ENCODE peak calls at places on chromosomes 1 and 21, in seven cellular contexts. O is H1, M is HEK293T, X is WTC11, K is K562, S is HepG2, C is GM12878. B is an unnamed sample.

GRCh38 chr1:150235436-150235851 is 468 bp downstream of the ANP32E start:
- DNase-seq in K (peak), X (no peak), C (no peak), M (no peak), S (no peak), O (no peak), B (no peak)

GRCh38 chr1:10644307-10645128 is 151.9 kb downstream of the CASZ1 start:
- DNase-seq in X (no peak), M (no peak), O (no peak), S (no peak), K (peak), C (no peak), B (no peak)

GRCh38 chr1:25622526-25622925 is 5.9 kb downstream of the MAN1C1 start:
- DNase-seq in X (no peak), M (no peak), S (no peak), C (no peak), K (no peak), O (no peak), B (no peak)

GRCh38 chr1:8027748-8028631 is 1.9 kb upstream of the ERRFI1 start:
- DNase-seq in C (no peak), K (no peak), M (no peak), S (peak), X (no peak), O (no peak), B (no peak)

GRCh38 chr1:180566048-180566447 is 7.3 kb downstream of the OVAAL start:
- DNase-seq in S (no peak), O (no peak), M (no peak), K (no peak), X (no peak), C (no peak), B (no peak)

GRCh38 chr1:197327776-197328364 is 59.8 kb downstream of the CRB1 start:
- DNase-seq in K (no peak), C (no peak), S (no peak), O (no peak), X (no peak), M (no peak), B (no peak)

GRCh38 chr1:226404063-226404903 is 3.6 kb downstream of the PARP1 start:
- DNase-seq in X (no peak), K (no peak), C (no peak), S (peak), O (no peak), M (no peak), B (no peak)

GRCh38 chr1:182368903-182369302 is 22.7 kb downstream of the GLUL start:
- DNase-seq in C (no peak), O (no peak), S (no peak), X (no peak), M (no peak), K (no peak), B (no peak)

GRCh38 chr1:30522031-30523004 is 201.1 kb downstream of the MATN1 start:
- DNase-seq in M (no peak), S (no peak), O (no peak), C (no peak), K (no peak), X (no peak), B (no peak)

GRCh38 chr1:24659993-24660665 is 17.0 kb downstream of the SRRM1 start:
- DNase-seq in K (no peak), O (no peak), S (no peak), C (no peak), X (no peak), M (no peak), B (no peak)

GRCh38 chr1:166063701-166064100 is 103.1 kb downstream of the FAM78B start:
- DNase-seq in X (no peak), K (no peak), S (no peak), C (no peak), M (no peak), O (no peak), B (no peak)

GRCh38 chr1:221777434-221778072 is 35.7 kb upstream of the DUSP10 start:
- DNase-seq in S (no peak), K (no peak), X (no peak), M (no peak), C (peak), O (no peak), B (no peak)

GRCh38 chr1:233490488-233490887 is 123.4 kb upstream of the KCNK1 start:
- DNase-seq in X (no peak), S (no peak), M (no peak), C (no peak), K (no peak), O (no peak), B (no peak)

GRCh38 chr1:203628185-203628996 is 1.8 kb downstream of the ATP2B4 start:
- DNase-seq in K (no peak), O (peak), C (no peak), S (no peak), M (peak), X (peak), B (no peak)

GRCh38 chr1:155038602-155039307 is 5.1 kb downstream of the DCST1 start:
- DNase-seq in S (no peak), C (no peak), X (no peak), O (no peak), K (no peak), M (no peak), B (no peak)

GRCh38 chr1:173661271-173661670 is 8.4 kb downstream of the ANKRD45 start:
- DNase-seq in C (no peak), S (no peak), X (no peak), K (no peak), O (no peak), M (no peak), B (no peak)

GRCh38 chr1:110587906-110588305 is 18.3 kb downstream of the KCNA2 start:
- DNase-seq in S (no peak), K (no peak), M (no peak), O (no peak), C (no peak), X (no peak), B (no peak)

GRCh38 chr1:246587606-246588005 is 21.4 kb downstream of the CNST start:
- DNase-seq in K (no peak), X (no peak), S (peak), M (no peak), C (no peak), O (no peak), B (no peak)

GRCh38 chr1:4974981-4975685 is 320.7 kb downstream of the AJAP1 start:
- DNase-seq in X (no peak), K (no peak), O (no peak), C (no peak), M (no peak), S (no peak), B (no peak)

GRCh38 chr1:4972761-4973320 is 318.4 kb downstream of the AJAP1 start:
- DNase-seq in K (no peak), S (no peak), C (no peak), M (no peak), O (no peak), X (no peak), B (no peak)

GRCh38 chr1:4971666-4972065 is 317.3 kb downstream of the AJAP1 start:
- DNase-seq in M (no peak), K (no peak), O (no peak), X (no peak), C (no peak), S (no peak), B (no peak)

GRCh38 chr1:4975856-4976255 is 321.4 kb downstream of the AJAP1 start:
- DNase-seq in X (no peak), M (no peak), S (no peak), K (no peak), O (no peak), C (no peak), B (no peak)

GRCh38 chr1:4973341-4973740 is 318.9 kb downstream of the AJAP1 start:
- DNase-seq in S (no peak), C (no peak), X (no peak), M (no peak), K (no peak), O (no peak), B (no peak)
- TF ChIP-seq SP1 in S (no peak), C (no peak), X (no peak), M (no peak), K (no peak), O (no peak), B (no peak)

DNA sequence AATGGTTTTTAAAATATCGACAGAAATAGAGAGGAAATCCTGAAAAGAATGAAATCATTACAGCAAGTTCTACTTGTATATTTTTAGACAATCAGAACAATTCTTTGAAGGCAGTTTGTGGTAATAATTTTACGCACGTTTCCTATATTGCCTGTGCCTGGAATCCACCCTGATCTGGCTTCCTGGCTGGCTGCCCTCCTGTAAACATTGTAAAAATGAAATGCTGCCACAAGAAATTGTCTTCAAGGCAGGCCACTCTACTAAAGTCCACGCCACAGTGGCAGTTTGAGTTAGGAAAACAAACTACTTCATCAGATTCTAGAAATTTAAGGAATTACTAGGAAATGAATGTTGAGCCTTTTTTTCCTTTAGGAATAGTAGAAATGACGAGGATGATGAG is 454.5 kb upstream of the NR5A2 start:
- DNase-seq in K (no peak), X (no peak), S (no peak), M (no peak), C (no peak), O (no peak), B (no peak)
- TF ChIP-seq SP1 in K (no peak), X (no peak), S (no peak), M (no peak), C (no peak), O (no peak), B (no peak)

GRCh38 chr1:156626079-156626438 is 6.8 kb downstream of the HAPLN2 start:
- DNase-seq in K (no peak), X (no peak), M (no peak), S (no peak), O (no peak), C (no peak), B (no peak)
- TF ChIP-seq SP1 in K (no peak), X (no peak), M (no peak), S (no peak), O (no peak), C (no peak), B (no peak)

DNA sequence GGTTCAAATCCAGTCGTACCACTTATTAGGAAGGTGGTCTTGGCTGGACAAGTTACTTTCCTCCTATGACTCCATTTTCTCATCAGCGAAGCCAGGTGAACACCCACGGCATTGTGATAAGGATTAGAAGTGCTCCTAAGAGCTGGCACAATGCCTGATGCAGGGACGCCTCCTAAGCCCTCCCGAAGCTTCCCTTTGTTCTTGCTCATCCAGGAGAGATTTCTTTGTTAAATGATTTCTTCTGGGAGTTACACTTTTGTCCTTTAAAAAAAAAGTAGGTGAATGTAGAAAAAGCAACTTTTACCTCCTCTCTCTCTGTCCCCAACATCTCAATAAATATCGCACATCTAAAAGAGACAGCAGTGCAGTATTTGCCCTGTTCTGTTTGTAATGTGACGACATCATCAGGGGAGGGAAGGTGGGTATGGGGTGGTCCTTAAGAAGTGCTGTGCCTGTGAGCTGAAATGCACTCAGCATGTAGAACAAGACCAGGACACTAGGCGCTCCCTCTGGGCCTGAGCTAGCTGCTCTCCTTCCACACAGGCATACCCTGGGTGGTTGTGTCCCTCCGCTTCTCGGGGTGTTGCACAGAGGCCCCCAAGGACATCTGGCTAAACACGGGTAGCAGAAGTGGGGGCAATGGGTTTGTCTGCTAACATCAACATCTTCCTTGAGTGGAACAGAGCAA is 43.9 kb downstream of the SUSD4 start:
- DNase-seq in X (no peak), M (no peak), C (no peak), S (no peak), O (no peak), K (no peak), B (no peak)
- TF ChIP-seq SP1 in X (no peak), M (no peak), C (no peak), S (no peak), O (no peak), K (no peak), B (no peak)

GRCh38 chr1:161989108-161989507 is 34.6 kb downstream of the OLFML2B start:
- DNase-seq in M (no peak), O (no peak), K (no peak), C (no peak), S (no peak), X (no peak), B (no peak)
- TF ChIP-seq SP1 in M (no peak), O (no peak), K (no peak), C (no peak), S (no peak), X (no peak), B (no peak)

DNA sequence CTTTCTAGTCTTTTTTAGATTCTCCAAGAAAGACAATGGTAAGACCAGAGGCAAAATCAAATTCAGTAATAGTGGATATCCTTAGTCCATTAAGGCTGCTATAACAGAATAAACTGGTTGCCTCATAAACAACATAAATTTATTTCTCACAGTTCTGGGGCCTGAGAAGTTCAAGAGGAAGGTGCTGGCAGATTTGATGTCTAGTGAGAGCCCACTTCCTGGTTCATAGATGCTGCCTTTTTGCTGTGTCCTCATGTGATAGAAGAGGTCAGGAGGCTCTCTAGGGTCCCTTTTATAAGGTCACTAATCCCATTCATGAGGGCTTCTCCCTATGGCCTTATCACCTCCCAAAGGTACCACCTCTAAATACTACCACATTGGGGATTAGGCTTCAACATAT is 31.5 kb upstream of the BTG3 start:
- DNase-seq in X (no peak), M (no peak), S (no peak), K (no peak), C (no peak), O (no peak), B (no peak)
- TF ChIP-seq SP1 in X (no peak), M (no peak), S (no peak), K (no peak), C (no peak), O (no peak), B (no peak)

GRCh38 chr1:41925712-41926111 is 7.0 kb upstream of the HIVEP3 start:
- DNase-seq in O (no peak), S (no peak), X (no peak), K (no peak), M (peak), C (no peak), B (no peak)
- TF ChIP-seq SP1 in O (no peak), S (no peak), X (no peak), K (no peak), M (no peak), C (no peak), B (peak)